ENCODE peak calls at places on chromosomes 4 and X, in nine cellular contexts. Y is Peyer's patch, E is spleen, Z is K562, V is HepG2, A is stomach, U is right lobe of liver, P is testis, Q is IMR-90. O is an unnamed sample.

GRCh38 chr4:20262221-20262620 is 10.5 kb downstream of the SLIT2 start:
- DNase-seq in Y (no peak), E (no peak), A (no peak), Q (no peak), Z (no peak), U (no peak), P (no peak), V (no peak), O (no peak)

GRCh38 chr4:153929651-153930050 is 140.8 kb upstream of the SFRP2 start:
- DNase-seq in U (no peak), Q (no peak), A (no peak), V (no peak), Y (no peak), P (no peak), E (no peak), Z (no peak), O (no peak)

GRCh38 chrX:107659768-107660167 is 31.5 kb downstream of the PRPS1 start:
- DNase-seq in Z (peak), P (no peak), V (peak), Q (peak), Y (no peak), U (no peak), A (no peak), E (no peak), O (peak)

GRCh38 chr4:183987987-183988392 is 82.9 kb downstream of the STOX2 start:
- DNase-seq in A (peak), U (no peak), Z (peak), P (peak), Y (no peak), E (no peak), V (peak), Q (peak), O (peak)

GRCh38 chr4:55604996-55605395 is 13.0 kb upstream of the PDCL2 start:
- DNase-seq in E (no peak), Z (no peak), P (no peak), V (no peak), Y (no peak), U (no peak), A (no peak), Q (no peak), O (no peak)

GRCh38 chrX:84735025-84735424 is 232.8 kb upstream of the HDX start:
- DNase-seq in P (no peak), U (no peak), Z (no peak), Q (peak), E (no peak), V (peak), A (no peak), Y (no peak), O (no peak)

GRCh38 chrX:86148024-86148511 is at the start of gene DACH2:
- DNase-seq in Y (peak), V (peak), Q (peak), E (peak), U (peak), P (peak), A (peak), Z (peak), O (peak)

GRCh38 chr4:4704267-4704666 is 155.2 kb upstream of the MSX1 start:
- DNase-seq in Y (no peak), V (no peak), A (no peak), Q (peak), U (no peak), P (no peak), Z (no peak), E (no peak), O (no peak)

GRCh38 chrX:147884958-147885357 is 26.8 kb upstream of the FMR1 start:
- DNase-seq in E (no peak), U (peak), Z (no peak), V (peak), A (no peak), P (no peak), Y (no peak), Q (no peak), O (no peak)

GRCh38 chr4:55080174-55080865 is 45.1 kb downstream of the KDR start:
- DNase-seq in Z (no peak), A (no peak), V (no peak), U (no peak), Y (no peak), Q (no peak), E (no peak), P (no peak), O (no peak)

GRCh38 chr4:110550260-110550659 is 72.6 kb downstream of the PITX2 start:
- DNase-seq in Z (no peak), E (no peak), U (no peak), P (no peak), Q (peak), A (no peak), Y (no peak), V (no peak), O (no peak)

GRCh38 chr4:145553375-145553774 is 65.8 kb upstream of the MMAA start:
- DNase-seq in V (no peak), Y (no peak), E (no peak), A (no peak), Q (no peak), U (no peak), P (no peak), Z (no peak), O (no peak)

GRCh38 chrX:1223253-1223621 is 10.8 kb upstream of the CRLF2 start:
- DNase-seq in U (no peak), Y (no peak), V (no peak), Z (no peak), A (no peak), P (no peak), E (no peak), Q (no peak), O (no peak)

GRCh38 chrX:14616301-14616700 is 87.0 kb downstream of the GLRA2 start:
- DNase-seq in V (no peak), E (no peak), P (no peak), Y (no peak), Q (peak), A (no peak), Z (no peak), U (no peak), O (no peak)

GRCh38 chr4:4871267-4872147 is 12.0 kb downstream of the MSX1 start:
- DNase-seq in Q (no peak), V (no peak), Y (no peak), U (no peak), E (no peak), Z (no peak), A (no peak), P (no peak), O (no peak)

GRCh38 chr4:100872811-100873210 is 355.0 kb upstream of the EMCN start:
- DNase-seq in V (no peak), A (no peak), P (no peak), Z (no peak), Q (no peak), E (no peak), U (no peak), Y (no peak), O (no peak)

GRCh38 chr4:123398151-123398802 is 1.7 kb downstream of the SPRY1 start:
- DNase-seq in P (peak), V (no peak), Z (peak), U (peak), E (peak), Q (peak), Y (peak), A (peak), O (peak)

GRCh38 chr4:16443504-16444088 is 217.3 kb upstream of the TAPT1 start:
- DNase-seq in A (no peak), E (no peak), Y (no peak), P (peak), V (peak), U (no peak), Q (peak), Z (peak), O (no peak)

GRCh38 chr4:146577111-146577510 is 55.4 kb upstream of the SLC10A7 start:
- DNase-seq in Y (no peak), V (no peak), A (no peak), P (no peak), Z (no peak), E (no peak), U (no peak), Q (peak), O (no peak)

DNA sequence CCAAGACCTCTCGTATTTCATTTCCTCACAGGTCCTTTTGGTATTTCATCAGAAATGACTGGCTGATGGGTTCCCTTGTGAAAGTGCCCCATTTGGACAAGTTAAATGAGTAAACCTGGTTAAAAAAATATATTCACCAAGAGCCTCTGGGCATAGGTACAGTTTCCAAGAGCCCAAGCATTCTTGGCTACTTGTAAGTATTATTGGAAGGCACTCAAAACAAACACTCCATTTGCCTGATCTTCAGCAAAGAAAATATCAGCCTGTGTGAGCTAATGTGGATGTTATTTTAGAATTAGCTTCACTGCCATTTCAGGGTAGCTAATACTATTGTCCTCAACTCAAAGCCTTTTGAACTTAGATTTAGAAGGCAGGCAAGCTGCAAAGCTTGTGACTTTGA is 177.0 kb downstream of the AMELX start:
- DNase-seq in U (no peak), Q (peak), E (no peak), P (no peak), Y (no peak), V (no peak), A (no peak), Z (no peak), O (no peak)
- H3K4me3 ChIP-seq in U (no peak), Q (no peak), E (no peak), P (no peak), Y (no peak), V (no peak), A (no peak), Z (no peak), O (no peak)

GRCh38 chr4:186740822-186741221 is 17.2 kb upstream of the FAT1 start:
- DNase-seq in Y (no peak), Q (peak), A (no peak), U (no peak), P (no peak), Z (no peak), E (no peak), V (no peak), O (no peak)

GRCh38 chr4:186737427-186737826 is 13.8 kb upstream of the FAT1 start:
- DNase-seq in P (no peak), Z (no peak), V (no peak), E (no peak), Q (no peak), Y (no peak), U (no peak), A (no peak), O (no peak)

GRCh38 chr4:186739317-186739716 is 15.7 kb upstream of the FAT1 start:
- DNase-seq in Q (no peak), V (no peak), P (no peak), Z (no peak), E (no peak), U (no peak), Y (no peak), A (no peak), O (no peak)

GRCh38 chr4:186738421-186738820 is 14.8 kb upstream of the FAT1 start:
- DNase-seq in A (no peak), Y (no peak), E (no peak), V (no peak), U (no peak), Z (no peak), P (no peak), Q (no peak), O (no peak)

GRCh38 chr4:186739802-186740434 is 16.3 kb upstream of the FAT1 start:
- DNase-seq in A (no peak), Y (no peak), U (no peak), E (no peak), P (no peak), V (no peak), Q (no peak), Z (peak), O (no peak)
- TF ChIP-seq POLR2A in A (no peak), Y (no peak), U (no peak), E (no peak), P (no peak), V (no peak), Q (no peak), Z (no peak), O (no peak)

DNA sequence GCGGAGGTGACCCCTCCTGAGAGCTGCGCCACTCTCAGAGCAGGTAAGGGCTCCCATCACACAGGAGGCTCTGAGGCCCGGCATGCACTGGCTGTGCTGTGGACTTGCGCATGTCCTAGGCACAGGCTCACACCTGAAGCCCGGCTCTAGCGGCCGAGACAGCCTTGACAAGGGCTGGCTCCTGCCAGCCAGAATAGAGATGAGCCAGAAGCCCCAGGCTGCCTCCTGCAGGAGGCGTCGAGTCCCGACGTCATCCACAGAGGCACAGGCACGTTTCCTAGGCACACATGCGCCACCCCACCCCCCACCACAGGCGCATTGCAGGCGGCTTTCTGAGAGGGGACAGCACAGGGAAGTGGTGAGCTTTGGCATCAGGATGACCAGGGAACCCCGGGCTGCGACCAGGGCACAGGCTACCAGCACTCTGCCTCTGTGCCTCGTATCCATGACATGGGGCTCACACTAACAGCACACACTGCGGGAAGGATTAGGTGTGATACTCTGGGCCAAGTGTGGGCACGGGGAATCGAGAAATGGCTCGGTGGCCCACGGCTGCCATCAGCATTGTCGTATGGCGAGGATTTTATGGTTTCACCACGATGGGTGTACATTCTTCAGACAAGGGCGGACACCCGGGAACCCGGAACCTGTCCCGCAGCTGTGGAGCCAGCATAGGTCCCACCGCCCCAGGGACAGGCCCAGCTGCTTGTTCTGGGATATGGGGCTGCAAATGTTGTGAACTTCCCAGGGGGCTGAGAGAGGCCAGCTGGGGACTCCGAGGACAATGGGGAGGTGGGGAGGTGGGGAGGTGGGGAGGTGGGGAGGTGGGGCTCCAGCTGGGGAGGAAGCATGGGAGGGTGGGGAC is 90.7 kb upstream of the ADRA2C start:
- DNase-seq in A (no peak), Z (no peak), V (no peak), Q (no peak), P (no peak), E (peak), Y (no peak), U (no peak), O (no peak)
- TF ChIP-seq CTCF in A (no peak), Z (no peak), V (peak), Q (no peak), P (no peak), E (no peak), Y (no peak), U (no peak), O (no peak)

GRCh38 chr4:76488905-76489798 is 54.1 kb downstream of the SHROOM3 start:
- DNase-seq in A (no peak), P (no peak), Z (no peak), Q (peak), E (no peak), U (no peak), V (no peak), Y (no peak), O (no peak)

GRCh38 chr4:76485450-76485849 is 50.4 kb downstream of the SHROOM3 start:
- DNase-seq in A (peak), U (no peak), Y (no peak), Z (no peak), E (no peak), P (no peak), Q (no peak), V (peak), O (peak)

GRCh38 chr4:76486588-76487276 is 51.7 kb downstream of the SHROOM3 start:
- DNase-seq in A (no peak), Y (no peak), P (no peak), V (no peak), Z (no peak), Q (no peak), E (no peak), U (peak), O (no peak)

GRCh38 chr4:76494243-76494642 is 59.2 kb downstream of the SHROOM3 start:
- DNase-seq in Y (no peak), Q (no peak), E (no peak), Z (no peak), P (no peak), V (no peak), U (peak), A (no peak), O (no peak)

GRCh38 chr4:76489799-76490176 is 54.8 kb downstream of the SHROOM3 start:
- DNase-seq in U (no peak), P (peak), Z (no peak), E (no peak), V (no peak), Y (no peak), A (no peak), Q (no peak), O (no peak)
- H3K4me3 ChIP-seq in U (no peak), P (no peak), Z (no peak), E (no peak), V (no peak), Y (no peak), A (no peak), Q (no peak), O (no peak)

GRCh38 chrX:49100704-49101628 is 21.3 kb upstream of the WDR45 start:
- DNase-seq in Z (peak), E (peak), P (peak), U (peak), Y (peak), V (peak), A (peak), Q (peak), O (peak)
- TF ChIP-seq POLR2A in Z (peak), E (no peak), P (no peak), U (peak), Y (peak), V (peak), A (no peak), Q (no peak), O (peak)

O was measured in body of pancreas.